ENCODE peak calls at places on chromosome 14, in four cellular contexts. N is A549, F is K562, E is H1. X is an unnamed sample.

GRCh38 chr14:65704412-65704811 is 291.9 kb downstream of the FUT8 start:
- DNase-seq in N (no peak), F (no peak), E (no peak), X (no peak)

GRCh38 chr14:103073876-103074698 is 9.9 kb upstream of the LBHD2 start:
- DNase-seq in F (no peak), E (no peak), N (peak; percentile 50), X (no peak)

GRCh38 chr14:103716091-103716801 is 636 bp downstream of the ZFYVE21 start:
- DNase-seq in E (no peak), N (no peak), F (peak; percentile 29), X (no peak)

GRCh38 chr14:97077253-97077653 is 280.1 kb downstream of the VRK1 start:
- DNase-seq in E (no peak), N (peak; percentile 19), F (peak; percentile 75), X (no peak)

GRCh38 chr14:68819260-68819691 is 26.4 kb upstream of the ZFP36L1 start:
- DNase-seq in N (peak; percentile 61), F (peak; percentile 60), E (no peak), X (no peak)

GRCh38 chr14:76591270-76591669 is 170.0 kb upstream of the VASH1 start:
- DNase-seq in F (no peak), E (no peak), N (no peak), X (no peak)

GRCh38 chr14:74516451-74517155 is 23.0 kb downstream of the ISCA2 start:
- DNase-seq in N (peak; percentile 24), F (peak; percentile 9), E (no peak), X (peak; percentile 65)

GRCh38 chr14:96584199-96584906 is 82.2 kb downstream of the PAPOLA start:
- DNase-seq in N (peak; percentile 62), E (peak; percentile 43), F (peak; percentile 76), X (peak; percentile 65)

GRCh38 chr14:33692762-33693161 is 258.1 kb downstream of the EGLN3 start:
- DNase-seq in N (no peak), F (no peak), E (no peak), X (no peak)

GRCh38 chr14:68520637-68521556 is 272.0 kb downstream of the ZFP36L1 start:
- DNase-seq in F (no peak), N (peak; percentile 62), E (peak; percentile 62), X (peak; percentile 86)

GRCh38 chr14:61524211-61524806 is 171.0 kb upstream of the HIF1A start:
- DNase-seq in F (peak; percentile 32), E (no peak), N (peak; percentile 77), X (peak; percentile 84)

DNA sequence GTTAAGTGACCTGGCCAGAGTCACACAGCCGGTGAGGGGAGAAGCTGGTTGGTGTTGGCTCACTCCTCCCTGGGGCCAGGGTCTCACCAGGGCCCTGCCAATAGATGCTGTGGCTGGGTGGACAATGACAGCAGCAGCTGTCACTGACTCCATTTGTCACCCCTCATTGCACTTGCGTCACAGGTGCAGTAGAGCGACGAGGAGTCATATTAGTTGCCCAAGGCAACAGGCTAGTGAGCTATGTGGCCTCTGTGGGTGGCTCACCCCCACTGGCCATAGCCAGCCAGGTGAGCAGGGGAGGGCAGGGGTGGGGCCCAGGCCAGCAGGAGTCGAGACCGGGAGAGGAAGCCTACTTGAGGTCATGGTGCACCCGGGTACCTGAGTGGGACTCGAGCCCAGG is 9.7 kb downstream of the SLC25A47 start:
- DNase-seq in E (no peak), N (no peak), F (no peak), X (no peak)
- TF ChIP-seq RFX5 in E (no peak), N (no peak), F (no peak), X (no peak)

DNA sequence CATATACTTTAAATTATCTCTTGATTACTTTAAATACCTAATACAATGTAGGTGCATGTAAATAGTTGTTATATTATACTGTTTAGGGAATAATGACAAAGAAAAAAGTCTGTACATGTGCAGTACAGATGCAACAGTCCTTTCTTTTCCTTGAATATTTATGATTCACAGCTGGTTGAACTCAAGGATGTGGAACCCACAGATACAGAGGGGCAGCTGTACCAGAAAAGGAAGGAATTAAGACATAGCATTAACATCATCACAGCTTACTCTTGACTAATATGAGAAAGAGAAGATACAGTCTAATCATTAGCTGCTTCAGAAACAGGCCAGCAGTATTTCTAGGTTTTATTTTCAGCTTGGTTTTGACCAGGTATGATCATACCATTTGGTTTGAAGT is 34.7 kb upstream of the AP4S1 start:
- DNase-seq in F (no peak), N (no peak), E (no peak), X (no peak)
- TF ChIP-seq PHF8 in F (no peak), N (no peak), E (no peak), X (no peak)

DNA sequence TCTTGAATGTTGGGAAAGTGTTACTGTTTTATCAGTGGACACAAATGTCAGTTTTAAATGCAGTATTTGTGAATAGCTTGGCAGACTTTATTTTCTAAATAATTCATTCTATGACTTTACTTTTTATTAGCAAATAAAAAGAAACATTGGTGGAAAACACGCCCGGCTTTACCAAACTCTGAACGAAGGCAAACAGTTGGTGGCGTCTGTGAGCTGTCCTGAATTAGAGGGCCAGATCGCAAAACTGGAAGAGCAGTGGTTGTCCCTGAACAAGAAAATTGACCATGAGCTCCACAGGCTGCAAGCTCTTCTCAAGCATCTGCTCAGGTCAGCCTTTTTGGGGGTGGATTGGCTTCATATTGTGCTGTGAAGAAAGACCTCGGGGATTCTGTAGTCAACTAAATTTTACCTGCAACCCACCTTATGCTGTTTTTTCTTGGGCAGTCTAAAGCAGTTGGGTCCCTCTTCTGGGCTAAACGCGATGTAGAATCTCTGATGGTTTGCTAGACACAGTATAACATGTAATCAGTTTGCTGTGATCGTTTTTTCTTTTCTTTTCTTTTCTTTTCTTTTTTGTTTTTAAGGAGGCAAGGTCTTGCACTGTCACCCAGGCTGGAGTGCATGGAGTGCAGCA is 156.4 kb downstream of the ESR2 start:
- DNase-seq in E (no peak), F (peak; percentile 43), N (peak; percentile 17), X (no peak)
- TF ChIP-seq RFX5 in E (no peak), F (no peak), N (no peak), X (no peak)

GRCh38 chr14:79967001-79967400 is 244.3 kb downstream of the DIO2 start:
- DNase-seq in N (no peak), E (no peak), F (no peak), X (no peak)

GRCh38 chr14:79967453-79967852 is 243.9 kb downstream of the DIO2 start:
- DNase-seq in F (no peak), N (no peak), E (no peak), X (no peak)

GRCh38 chr14:79971330-79971729 is 240.0 kb downstream of the DIO2 start:
- DNase-seq in N (peak; percentile 3), E (no peak), F (no peak), X (no peak)

GRCh38 chr14:79972230-79972629 is 239.1 kb downstream of the DIO2 start:
- DNase-seq in N (no peak), E (no peak), F (no peak), X (no peak)
- TF ChIP-seq PHF8 in N (no peak), E (no peak), F (no peak), X (no peak)

DNA sequence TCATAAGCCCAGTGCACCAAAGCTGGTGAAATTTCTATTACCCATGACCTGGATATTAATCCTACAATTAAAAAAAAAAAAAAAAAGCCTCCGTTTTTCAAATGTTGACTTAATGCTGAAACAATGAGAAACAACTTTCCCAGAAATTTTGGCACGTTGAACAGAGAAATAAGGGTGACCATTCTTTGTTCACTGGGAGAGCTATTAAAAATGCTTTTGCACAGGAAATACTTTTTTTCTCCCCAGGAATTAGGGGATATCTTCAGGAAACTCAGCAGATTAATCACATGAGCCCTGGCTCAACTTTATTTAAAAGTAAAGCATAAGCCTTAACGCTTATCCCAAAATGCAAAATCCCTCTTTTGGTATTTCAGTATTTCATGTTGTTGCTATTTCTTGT is 54.8 kb upstream of the FLRT2 start:
- DNase-seq in F (no peak), N (no peak), E (no peak), X (no peak)
- TF ChIP-seq RFX5 in F (no peak), N (no peak), E (no peak), X (no peak)

DNA sequence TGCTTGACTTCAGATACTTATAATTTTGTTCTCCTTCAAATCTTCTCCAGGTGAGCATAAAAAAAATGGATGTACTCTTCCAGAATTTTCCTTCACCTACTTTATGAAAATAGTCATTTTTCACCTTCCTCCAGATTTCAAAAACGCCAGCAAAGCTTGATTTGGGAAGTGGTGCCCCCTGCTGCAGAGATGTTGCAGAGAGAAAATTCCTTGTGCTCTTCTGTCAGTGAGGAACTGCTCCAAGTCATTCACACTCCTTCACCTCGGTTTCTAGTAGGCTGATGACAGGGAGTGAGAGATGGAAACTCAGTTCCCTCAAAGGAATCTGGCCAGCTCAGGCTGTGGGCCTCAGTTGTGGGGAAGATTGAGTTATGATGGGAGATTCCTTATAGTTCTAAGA is 24.2 kb upstream of the RNASE3 start:
- DNase-seq in N (peak; percentile 27), F (no peak), E (no peak), X (no peak)
- TF ChIP-seq PHF8 in N (no peak), F (no peak), E (no peak), X (no peak)

GRCh38 chr14:59207506-59207933 is 19.1 kb downstream of the DAAM1 start:
- DNase-seq in E (no peak), F (no peak), N (no peak), X (no peak)
- TF ChIP-seq RFX5 in E (no peak), F (no peak), N (no peak), X (no peak)

GRCh38 chr14:54712371-54712998 is 145.6 kb downstream of the SAMD4A start:
- DNase-seq in E (no peak), F (no peak), N (no peak), X (no peak)
- TF ChIP-seq PHF8 in E (no peak), F (no peak), N (no peak), X (no peak)

X was measured in HepG2.